ENCODE peak calls at places on chromosome 5, in nine cellular contexts. One of them, this sample, is unnamed.
A peak's percentile ranks its signal among the peaks of the same experiment; 100 is the strongest.

GRCh38 chr5:43063731-43064171 is 23.6 kb upstream of the ANXA2R start:
- DNase-seq in psoas muscle: peak; percentile 59
- DNase-seq in GM23338: peak; percentile 62
- DNase-seq in heart right ventricle: no peak
- DNase-seq in GM23248: peak; percentile 9
- DNase-seq in cardiac muscle cell: peak; percentile 66
- DNase-seq in left lung: peak; percentile 37
- DNase-seq in prostate gland: no peak
- DNase-seq in ovary: no peak
- DNase-seq in this sample: no peak

GRCh38 chr5:177070536-177071191 is 16.1 kb upstream of the FGFR4 start:
- DNase-seq in cardiac muscle cell: no peak
- DNase-seq in heart right ventricle: no peak
- DNase-seq in left lung: no peak
- DNase-seq in GM23338: no peak
- DNase-seq in prostate gland: no peak
- DNase-seq in GM23248: no peak
- DNase-seq in ovary: no peak
- DNase-seq in psoas muscle: no peak
- DNase-seq in this sample: no peak

GRCh38 chr5:95664204-95664786 is 17.7 kb downstream of the RFESD start:
- DNase-seq in heart right ventricle: no peak
- DNase-seq in ovary: peak; percentile 53
- DNase-seq in cardiac muscle cell: peak; percentile 54
- DNase-seq in prostate gland: no peak
- DNase-seq in left lung: no peak
- DNase-seq in GM23248: peak; percentile 67
- DNase-seq in psoas muscle: no peak
- DNase-seq in GM23338: peak; percentile 40
- DNase-seq in this sample: no peak

GRCh38 chr5:107570805-107571531 is 99.8 kb downstream of the EFNA5 start:
- DNase-seq in psoas muscle: peak; percentile 52
- DNase-seq in prostate gland: no peak
- DNase-seq in ovary: no peak
- DNase-seq in GM23338: peak; percentile 55
- DNase-seq in left lung: no peak
- DNase-seq in cardiac muscle cell: peak; percentile 41
- DNase-seq in GM23248: no peak
- DNase-seq in heart right ventricle: no peak
- DNase-seq in this sample: peak; percentile 4

GRCh38 chr5:2746642-2747041 is 4.8 kb downstream of the IRX2 start:
- DNase-seq in ovary: no peak
- DNase-seq in heart right ventricle: no peak
- DNase-seq in cardiac muscle cell: no peak
- DNase-seq in psoas muscle: no peak
- DNase-seq in prostate gland: no peak
- DNase-seq in GM23338: peak; percentile 26
- DNase-seq in left lung: no peak
- DNase-seq in GM23248: peak; percentile 77
- DNase-seq in this sample: no peak

GRCh38 chr5:163504091-163504931 is 1.1 kb upstream of the MAT2B start:
- DNase-seq in cardiac muscle cell: peak; percentile 75
- DNase-seq in GM23248: peak; percentile 79
- DNase-seq in left lung: peak; percentile 69
- DNase-seq in heart right ventricle: peak; percentile 16
- DNase-seq in prostate gland: peak; percentile 43
- DNase-seq in ovary: peak; percentile 43
- DNase-seq in psoas muscle: peak; percentile 57
- DNase-seq in GM23338: peak; percentile 51
- DNase-seq in this sample: peak; percentile 31

GRCh38 chr5:166596043-166596442 is 1695.4 kb upstream of the WWC1 start:
- DNase-seq in GM23248: no peak
- DNase-seq in heart right ventricle: no peak
- DNase-seq in left lung: no peak
- DNase-seq in psoas muscle: no peak
- DNase-seq in prostate gland: no peak
- DNase-seq in cardiac muscle cell: no peak
- DNase-seq in ovary: no peak
- DNase-seq in GM23338: no peak
- DNase-seq in this sample: no peak

GRCh38 chr5:57719216-57719615 is 236.6 kb upstream of the ACTBL2 start:
- DNase-seq in heart right ventricle: no peak
- DNase-seq in cardiac muscle cell: no peak
- DNase-seq in GM23248: no peak
- DNase-seq in psoas muscle: no peak
- DNase-seq in GM23338: no peak
- DNase-seq in prostate gland: no peak
- DNase-seq in ovary: no peak
- DNase-seq in left lung: no peak
- DNase-seq in this sample: no peak

GRCh38 chr5:74594172-74595040 is 46.1 kb downstream of the ENC1 start:
- DNase-seq in heart right ventricle: no peak
- DNase-seq in GM23338: no peak
- DNase-seq in left lung: no peak
- DNase-seq in prostate gland: no peak
- DNase-seq in psoas muscle: no peak
- DNase-seq in cardiac muscle cell: peak; percentile 49
- DNase-seq in ovary: no peak
- DNase-seq in GM23248: no peak
- DNase-seq in this sample: no peak

GRCh38 chr5:179549973-179550510 is 312 bp upstream of the RUFY1 start:
- DNase-seq in ovary: no peak
- DNase-seq in cardiac muscle cell: no peak
- DNase-seq in prostate gland: no peak
- DNase-seq in heart right ventricle: no peak
- DNase-seq in GM23338: no peak
- DNase-seq in psoas muscle: no peak
- DNase-seq in left lung: peak; percentile 76
- DNase-seq in GM23248: peak; percentile 79
- DNase-seq in this sample: peak; percentile 74

GRCh38 chr5:125453011-125453410 is 706.6 kb upstream of the ZNF608 start:
- DNase-seq in cardiac muscle cell: no peak
- DNase-seq in psoas muscle: no peak
- DNase-seq in GM23248: no peak
- DNase-seq in heart right ventricle: no peak
- DNase-seq in ovary: no peak
- DNase-seq in GM23338: no peak
- DNase-seq in left lung: no peak
- DNase-seq in prostate gland: no peak
- DNase-seq in this sample: no peak

GRCh38 chr5:127697894-127698600 is 5.1 kb upstream of the CCDC192 start:
- DNase-seq in heart right ventricle: no peak
- DNase-seq in ovary: no peak
- DNase-seq in psoas muscle: no peak
- DNase-seq in cardiac muscle cell: peak; percentile 18
- DNase-seq in GM23338: no peak
- DNase-seq in left lung: no peak
- DNase-seq in GM23248: peak; percentile 73
- DNase-seq in prostate gland: peak; percentile 39
- DNase-seq in this sample: no peak

GRCh38 chr5:90169078-90169477 is 240.5 kb downstream of the CETN3 start:
- DNase-seq in left lung: no peak
- DNase-seq in prostate gland: no peak
- DNase-seq in ovary: no peak
- DNase-seq in GM23338: no peak
- DNase-seq in cardiac muscle cell: no peak
- DNase-seq in GM23248: no peak
- DNase-seq in heart right ventricle: peak; percentile 22
- DNase-seq in psoas muscle: no peak
- DNase-seq in this sample: no peak

GRCh38 chr5:136021016-136021405 is 7.8 kb upstream of the TGFBI start:
- DNase-seq in GM23248: peak; percentile 89
- DNase-seq in GM23338: no peak
- DNase-seq in heart right ventricle: no peak
- DNase-seq in ovary: no peak
- DNase-seq in cardiac muscle cell: peak; percentile 41
- DNase-seq in prostate gland: no peak
- DNase-seq in psoas muscle: no peak
- DNase-seq in left lung: no peak
- DNase-seq in this sample: no peak

GRCh38 chr5:157106668-157107461 is 2.0 kb downstream of the HAVCR2 start:
- DNase-seq in prostate gland: no peak
- DNase-seq in psoas muscle: no peak
- DNase-seq in left lung: peak; percentile 65
- DNase-seq in ovary: no peak
- DNase-seq in heart right ventricle: peak; percentile 25
- DNase-seq in GM23338: no peak
- DNase-seq in cardiac muscle cell: no peak
- DNase-seq in GM23248: peak; percentile 22
- DNase-seq in this sample: no peak

GRCh38 chr5:150144211-150144801 is 11.3 kb downstream of the PDGFRB start:
- DNase-seq in psoas muscle: peak; percentile 73
- DNase-seq in GM23338: peak; percentile 33
- DNase-seq in prostate gland: no peak
- DNase-seq in ovary: peak; percentile 79
- DNase-seq in GM23248: peak; percentile 83
- DNase-seq in left lung: no peak
- DNase-seq in heart right ventricle: peak; percentile 80
- DNase-seq in cardiac muscle cell: peak; percentile 96
- DNase-seq in this sample: no peak

DNA sequence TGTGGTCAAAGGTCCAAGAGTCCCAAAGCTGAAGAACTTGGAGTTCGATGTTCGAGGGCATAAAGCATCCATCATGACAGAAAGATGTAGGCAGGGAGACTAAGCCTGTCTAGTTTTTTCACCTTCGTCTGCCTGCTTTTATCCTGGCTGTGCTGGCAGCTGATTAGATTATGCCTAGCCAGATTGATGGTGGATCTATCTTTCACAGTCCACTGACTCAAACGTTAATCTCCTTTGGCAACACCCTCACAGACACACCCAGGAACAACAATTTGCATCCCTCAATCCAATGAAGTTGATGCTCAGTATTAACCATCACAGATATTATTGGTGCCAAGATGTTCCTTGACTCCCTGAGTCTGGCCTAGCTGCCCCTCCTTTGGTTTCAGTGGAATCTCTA is 530.8 kb upstream of the CLINT1 start:
- DNase-seq in psoas muscle: no peak
- DNase-seq in GM23338: no peak
- DNase-seq in left lung: no peak
- DNase-seq in GM23248: no peak
- DNase-seq in heart right ventricle: no peak
- DNase-seq in cardiac muscle cell: no peak
- DNase-seq in ovary: no peak
- DNase-seq in prostate gland: no peak
- DNase-seq in this sample: no peak
- H3K27ac ChIP-seq in psoas muscle: no peak overlapping the region
- H3K27ac ChIP-seq in GM23338: no peak overlapping the region
- H3K27ac ChIP-seq in left lung: no peak overlapping the region
- H3K27ac ChIP-seq in GM23248: no peak overlapping the region
- H3K27ac ChIP-seq in heart right ventricle: no peak overlapping the region
- H3K27ac ChIP-seq in cardiac muscle cell: no peak overlapping the region
- H3K27ac ChIP-seq in ovary: no peak overlapping the region
- H3K27ac ChIP-seq in prostate gland: no peak overlapping the region
- H3K27ac ChIP-seq in this sample: no peak overlapping the region

DNA sequence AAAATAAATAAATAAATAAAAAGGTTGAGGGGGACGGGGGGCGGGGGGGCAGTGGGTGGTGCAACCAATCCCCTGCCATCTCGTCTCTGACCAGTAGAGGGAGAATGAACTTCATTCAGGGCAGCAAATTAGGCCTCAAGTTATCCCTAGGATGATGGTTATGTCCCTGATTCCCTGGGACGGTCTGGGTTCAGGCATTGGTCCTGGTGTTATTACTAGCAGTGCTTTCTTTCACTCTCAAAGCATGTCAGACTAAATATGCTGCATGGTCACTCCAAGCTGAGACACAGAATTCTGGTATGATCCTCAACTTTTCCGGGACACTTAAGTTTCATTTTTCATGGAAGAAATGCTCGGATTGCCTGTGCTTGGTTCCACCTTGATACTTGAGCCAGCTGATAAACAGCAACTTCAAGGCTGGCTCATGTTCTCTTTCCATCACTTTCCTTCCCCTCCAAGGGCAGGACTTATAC is 59.4 kb downstream of the DAP start:
- DNase-seq in GM23338: peak; percentile 81
- DNase-seq in GM23248: peak; percentile 65
- DNase-seq in ovary: peak; percentile 47
- DNase-seq in heart right ventricle: no peak
- DNase-seq in psoas muscle: no peak
- DNase-seq in cardiac muscle cell: peak; percentile 63
- DNase-seq in prostate gland: peak; percentile 39
- DNase-seq in left lung: no peak
- DNase-seq in this sample: no peak
- H3K36me3 ChIP-seq in GM23338: no peaks in the 10 kb centered on the region
- H3K36me3 ChIP-seq in GM23248: no peaks in the 10 kb centered on the region
- H3K36me3 ChIP-seq in ovary: no peaks in the 10 kb centered on the region
- H3K36me3 ChIP-seq in heart right ventricle: no peaks in the 10 kb centered on the region
- H3K36me3 ChIP-seq in psoas muscle: no peaks in the 10 kb centered on the region
- H3K36me3 ChIP-seq in cardiac muscle cell: no peaks in the 10 kb centered on the region
- H3K36me3 ChIP-seq in prostate gland: no peaks in the 10 kb centered on the region
- H3K36me3 ChIP-seq in left lung: no peaks in the 10 kb centered on the region
- H3K36me3 ChIP-seq in this sample: no peaks in the 10 kb centered on the region

DNA sequence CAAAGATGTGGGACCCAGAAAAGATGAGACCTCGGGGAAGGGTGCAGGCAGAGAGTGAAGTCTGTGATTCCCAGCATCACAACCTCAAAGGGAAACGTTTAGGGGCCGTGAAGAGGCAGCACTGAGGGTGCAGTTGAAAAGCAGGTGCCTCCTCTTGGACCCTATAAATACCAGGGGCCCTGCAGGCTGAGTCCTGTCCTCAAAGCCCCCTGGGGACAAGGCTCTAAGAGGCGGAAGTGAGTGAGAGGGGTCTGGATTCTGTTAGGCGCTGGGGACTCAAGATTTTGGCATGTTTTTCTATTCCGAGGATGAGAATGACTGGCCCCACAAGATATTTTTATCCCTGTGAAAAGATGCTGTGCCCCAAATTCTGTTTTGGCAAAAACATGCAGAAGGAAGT is 107.8 kb downstream of the THBS4 start:
- DNase-seq in heart right ventricle: no peak
- DNase-seq in GM23338: no peak
- DNase-seq in prostate gland: no peak
- DNase-seq in psoas muscle: no peak
- DNase-seq in GM23248: no peak
- DNase-seq in ovary: no peak
- DNase-seq in left lung: no peak
- DNase-seq in cardiac muscle cell: no peak
- DNase-seq in this sample: no peak
- H3K27ac ChIP-seq in heart right ventricle: no peak overlapping the region
- H3K27ac ChIP-seq in GM23338: peak overlapping the region; percentile 96
- H3K27ac ChIP-seq in prostate gland: no peak overlapping the region
- H3K27ac ChIP-seq in psoas muscle: no peak overlapping the region
- H3K27ac ChIP-seq in GM23248: no peak overlapping the region
- H3K27ac ChIP-seq in ovary: peak overlapping the region; percentile 48
- H3K27ac ChIP-seq in left lung: peak overlapping the region; percentile 91
- H3K27ac ChIP-seq in cardiac muscle cell: peak overlapping the region; percentile 94
- H3K27ac ChIP-seq in this sample: peak overlapping the region; percentile 37

GRCh38 chr5:14401639-14402038 is 180.0 kb upstream of the OTULINL start:
- DNase-seq in prostate gland: no peak
- DNase-seq in cardiac muscle cell: no peak
- DNase-seq in left lung: no peak
- DNase-seq in GM23338: no peak
- DNase-seq in GM23248: no peak
- DNase-seq in heart right ventricle: no peak
- DNase-seq in ovary: no peak
- DNase-seq in psoas muscle: no peak
- DNase-seq in this sample: no peak
- H3K36me3 ChIP-seq in prostate gland: no peaks in the 10 kb centered on the region
- H3K36me3 ChIP-seq in cardiac muscle cell: peaks cover 24% of the 10 kb centered on the region
- H3K36me3 ChIP-seq in left lung: no peaks in the 10 kb centered on the region
- H3K36me3 ChIP-seq in GM23338: peaks cover 11% of the 10 kb centered on the region
- H3K36me3 ChIP-seq in GM23248: peaks cover 60% of the 10 kb centered on the region
- H3K36me3 ChIP-seq in heart right ventricle: peaks cover 71% of the 10 kb centered on the region
- H3K36me3 ChIP-seq in ovary: no peaks in the 10 kb centered on the region
- H3K36me3 ChIP-seq in psoas muscle: no peaks in the 10 kb centered on the region
- H3K36me3 ChIP-seq in this sample: no peaks in the 10 kb centered on the region

GRCh38 chr5:139998837-139999236 is 44.3 kb downstream of the NRG2 start:
- DNase-seq in ovary: no peak
- DNase-seq in GM23338: no peak
- DNase-seq in prostate gland: no peak
- DNase-seq in left lung: no peak
- DNase-seq in GM23248: no peak
- DNase-seq in heart right ventricle: no peak
- DNase-seq in psoas muscle: no peak
- DNase-seq in cardiac muscle cell: no peak
- DNase-seq in this sample: no peak
- H3K27ac ChIP-seq in ovary: no peak overlapping the region
- H3K27ac ChIP-seq in GM23338: no peak overlapping the region
- H3K27ac ChIP-seq in prostate gland: no peak overlapping the region
- H3K27ac ChIP-seq in left lung: no peak overlapping the region
- H3K27ac ChIP-seq in GM23248: no peak overlapping the region
- H3K27ac ChIP-seq in heart right ventricle: no peak overlapping the region
- H3K27ac ChIP-seq in psoas muscle: no peak overlapping the region
- H3K27ac ChIP-seq in cardiac muscle cell: no peak overlapping the region
- H3K27ac ChIP-seq in this sample: no peak overlapping the region